ENCODE peak calls at places on chromosome 10, in four cellular contexts. O, Q, Z and A are unnamed samples.

GRCh38 chr10:98582363-98582762 is 135.6 kb upstream of the HPS1 start:
- DNase-seq in O (no peak), Q (no peak), Z (no peak), A (no peak)

GRCh38 chr10:75209325-75210192 is 1.0 kb upstream of the VDAC2 start:
- DNase-seq in O (peak; percentile 76), Q (no peak), Z (peak; percentile 80), A (no peak)

GRCh38 chr10:35595106-35595505 is 10.0 kb upstream of the GJD4 start:
- DNase-seq in O (no peak), Q (no peak), Z (no peak), A (no peak)

GRCh38 chr10:92407305-92408016 is 116.5 kb downstream of the MARCHF5 start:
- DNase-seq in O (no peak), Q (no peak), Z (peak; percentile 66), A (no peak)

GRCh38 chr10:31808258-31809218 is 120.1 kb downstream of the ARHGAP12 start:
- DNase-seq in O (peak; percentile 32), Q (peak; percentile 21), Z (peak; percentile 56), A (no peak)

GRCh38 chr10:103622286-103622685 is 128.8 kb downstream of the NEURL1 start:
- DNase-seq in O (no peak), Q (no peak), Z (no peak), A (no peak)

GRCh38 chr10:62106929-62107519 is 161.6 kb downstream of the RTKN2 start:
- DNase-seq in O (no peak), Q (no peak), Z (no peak), A (no peak)

GRCh38 chr10:130138479-130138866 is 2.3 kb downstream of the GLRX3 start:
- DNase-seq in O (no peak), Q (peak; percentile 87), Z (peak; percentile 72), A (no peak)

GRCh38 chr10:128766915-128767314 is 640.7 kb upstream of the MKI67 start:
- DNase-seq in O (no peak), Q (no peak), Z (no peak), A (no peak)

GRCh38 chr10:122504551-122504950 is 43.2 kb downstream of the HTRA1 start:
- DNase-seq in O (peak; percentile 84), Q (no peak), Z (no peak), A (no peak)

GRCh38 chr10:85124592-85124991 is 796.2 kb downstream of the CCSER2 start:
- DNase-seq in O (no peak), Q (no peak), Z (no peak), A (no peak)

GRCh38 chr10:123398180-123398591 is 244.0 kb downstream of the BUB3 start:
- DNase-seq in O (no peak), Q (no peak), Z (no peak), A (no peak)

GRCh38 chr10:24570658-24571426 is 152.8 kb downstream of the ARHGAP21 start:
- DNase-seq in O (no peak), Q (no peak), Z (no peak), A (no peak)

GRCh38 chr10:48246501-48246900 is 28.0 kb downstream of the FRMPD2 start:
- DNase-seq in O (no peak), Q (no peak), Z (no peak), A (no peak)

GRCh38 chr10:28595618-28596017 is 62.7 kb downstream of the WAC start:
- DNase-seq in O (no peak), Q (no peak), Z (no peak), A (no peak)

GRCh38 chr10:84267503-84268126 is 22.8 kb downstream of the RGR start:
- DNase-seq in O (no peak), Q (peak; percentile 13), Z (peak; percentile 75), A (peak; percentile 86)

GRCh38 chr10:119807960-119808697 is 64.5 kb downstream of the MCMBP start:
- DNase-seq in O (no peak), Q (no peak), Z (no peak), A (no peak)

GRCh38 chr10:111007486-111007885 is 69.3 kb upstream of the ADRA2A start:
- DNase-seq in O (no peak), Q (no peak), Z (no peak), A (no peak)

GRCh38 chr10:46031648-46032532 is 1.5 kb upstream of the NCOA4 start:
- DNase-seq in O (no peak), Q (peak; percentile 95), Z (peak; percentile 68), A (no peak)

GRCh38 chr10:69728335-69728861 is 73.3 kb upstream of the COL13A1 start:
- DNase-seq in O (peak; percentile 66), Q (no peak), Z (no peak), A (no peak)

GRCh38 chr10:84329094-84329611 is 764 bp downstream of the CCSER2 start:
- DNase-seq in O (peak; percentile 40), Q (peak; percentile 47), Z (peak; percentile 74), A (no peak)

GRCh38 chr10:17003151-17003550 is 126.5 kb downstream of the CUBN start:
- DNase-seq in O (peak; percentile 16), Q (no peak), Z (peak; percentile 88), A (no peak)

GRCh38 chr10:64283621-64284020 is 762.4 kb downstream of the REEP3 start:
- DNase-seq in O (no peak), Q (no peak), Z (no peak), A (no peak)

GRCh38 chr10:49502358-49502757 is 36.6 kb downstream of the ERCC6 start:
- DNase-seq in O (no peak), Q (no peak), Z (no peak), A (no peak)

GRCh38 chr10:34139559-34139958 is 675.5 kb downstream of the PARD3 start:
- DNase-seq in O (no peak), Q (no peak), Z (no peak), A (no peak)

GRCh38 chr10:43203491-43204393 is 63.1 kb downstream of the RASGEF1A start:
- DNase-seq in O (peak; percentile 52), Q (no peak), Z (peak; percentile 86), A (peak; percentile 85)

GRCh38 chr10:49076741-49077521 is 38.4 kb downstream of the VSTM4 start:
- DNase-seq in O (no peak), Q (no peak), Z (no peak), A (no peak)

GRCh38 chr10:62560207-62560819 is 186.1 kb downstream of the ZNF365 start:
- DNase-seq in O (no peak), Q (no peak), Z (no peak), A (no peak)

GRCh38 chr10:32266979-32267378 is 80.0 kb downstream of the EPC1 start:
- DNase-seq in O (no peak), Q (no peak), Z (no peak), A (peak; percentile 38)

GRCh38 chr10:69495666-69496065 is 44.4 kb downstream of the TSPAN15 start:
- DNase-seq in O (no peak), Q (no peak), Z (no peak), A (no peak)

GRCh38 chr10:103175580-103176285 is 17.3 kb downstream of the NT5C2 start:
- DNase-seq in O (no peak), Q (no peak), Z (no peak), A (no peak)

GRCh38 chr10:80539421-80539999 is 1.8 kb downstream of the SH2D4B start:
- DNase-seq in O (no peak), Q (no peak), Z (no peak), A (no peak)

GRCh38 chr10:44261710-44262455 is 123.0 kb downstream of the CXCL12 start:
- DNase-seq in O (peak; percentile 55), Q (no peak), Z (no peak), A (no peak)
- TF ChIP-seq FOXJ3 in O (no peak), Q (no peak), Z (no peak), A (no peak)

GRCh38 chr10:127299956-127300689 is 103.7 kb upstream of the INSYN2A start:
- DNase-seq in O (no peak), Q (no peak), Z (no peak), A (no peak)
- TF ChIP-seq FOXJ3 in O (no peak), Q (no peak), Z (no peak), A (no peak)

DNA sequence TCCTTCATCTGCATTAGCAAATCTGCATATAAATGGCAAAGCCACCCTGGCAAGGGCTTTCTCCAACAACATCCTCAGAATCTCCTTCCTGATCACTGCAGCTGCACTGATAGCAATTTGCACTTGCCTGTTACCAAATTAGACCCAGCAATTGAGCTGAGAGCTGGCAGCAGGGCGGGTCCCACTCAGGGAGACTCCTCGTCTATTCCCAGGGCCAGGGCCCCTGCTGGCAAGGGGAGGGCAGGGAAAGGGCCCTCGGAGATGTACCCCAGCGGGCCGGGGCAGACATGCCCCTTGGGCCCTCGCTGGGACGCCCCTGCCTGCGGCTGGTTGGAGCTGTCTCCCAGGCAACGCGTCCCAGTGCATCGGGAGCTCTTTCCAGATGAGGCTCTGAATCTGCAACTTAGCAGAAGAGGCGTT is 249.1 kb upstream of the PPP2R2D start:
- DNase-seq in O (peak; percentile 74), Q (no peak), Z (no peak), A (peak; percentile 44)
- TF ChIP-seq FOXJ3 in O (no peak), Q (no peak), Z (no peak), A (no peak)

GRCh38 chr10:133134411-133135115 is 25.5 kb upstream of the KNDC1 start:
- DNase-seq in O (peak; percentile 29), Q (no peak), Z (no peak), A (no peak)
- TF ChIP-seq FOXJ3 in O (no peak), Q (no peak), Z (no peak), A (no peak)

GRCh38 chr10:11874568-11875182 is 51.5 kb downstream of the PROSER2 start:
- DNase-seq in O (peak; percentile 77), Q (peak; percentile 80), Z (peak; percentile 95), A (peak; percentile 63)
- TF ChIP-seq FOXJ3 in O (no peak), Q (no peak), Z (no peak), A (no peak)

GRCh38 chr10:22978287-22978686 is 50.4 kb downstream of the ARMC3 start:
- DNase-seq in O (no peak), Q (no peak), Z (no peak), A (no peak)
- TF ChIP-seq FOXJ3 in O (no peak), Q (no peak), Z (no peak), A (no peak)

GRCh38 chr10:99859585-99859984 is 77.1 kb downstream of the ABCC2 start:
- DNase-seq in O (peak; percentile 31), Q (peak; percentile 52), Z (peak; percentile 18), A (peak; percentile 59)
- TF ChIP-seq FOXJ3 in O (no peak), Q (no peak), Z (no peak), A (no peak)

GRCh38 chr10:6239213-6239991 is 36.7 kb downstream of the PFKFB3 start:
- DNase-seq in O (peak; percentile 88), Q (peak; percentile 65), Z (peak; percentile 90), A (no peak)
- TF ChIP-seq FOXJ3 in O (peak; percentile 94), Q (no peak), Z (no peak), A (no peak)

DNA sequence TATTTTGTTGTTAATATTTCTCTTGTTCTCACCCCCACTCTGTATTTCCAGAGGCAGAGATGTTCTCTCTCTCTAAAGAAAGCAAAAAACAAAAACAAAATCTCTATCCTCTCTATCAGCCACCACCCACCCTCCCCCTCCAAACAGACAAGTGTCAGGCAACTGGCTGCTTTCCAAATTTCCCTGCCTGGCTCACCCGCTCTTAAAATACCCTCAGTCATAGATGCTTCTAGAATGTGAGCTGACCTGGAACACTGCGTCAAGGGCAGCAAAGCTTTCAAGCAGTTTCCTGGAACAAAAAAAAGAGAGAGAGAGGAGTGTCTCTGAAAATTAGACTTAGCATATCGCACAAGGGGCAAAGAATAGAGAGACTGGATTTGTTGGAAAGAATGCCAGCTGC is 341.0 kb upstream of the ZMIZ1 start:
- DNase-seq in O (peak; percentile 67), Q (no peak), Z (no peak), A (no peak)
- TF ChIP-seq FOXJ3 in O (no peak), Q (no peak), Z (no peak), A (no peak)

GRCh38 chr10:71765907-71766716 is 7.2 kb downstream of the VSIR start:
- DNase-seq in O (no peak), Q (no peak), Z (no peak), A (no peak)
- TF ChIP-seq FOXJ3 in O (no peak), Q (no peak), Z (no peak), A (no peak)